ENCODE peak calls at places on chromosomes 6 and 20, in five cellular contexts. One of them, this sample, is unnamed.

GRCh38 chr6:117352466-117353081 is 73.2 kb downstream of the ROS1 start:
- DNase-seq in stimulated activated CD4-positive, alpha-beta T cell treated with anti-CD3 and anti-CD28 coated beads, Interleukin-12 subunit alpha, Interleukin-12 subunit beta, amount 100 ng/mL, for 4 hours: no peak
- DNase-seq in retina: no peak
- DNase-seq in naive B cell: no peak
- DNase-seq in heart left ventricle: no peak
- DNase-seq in this sample: no peak

GRCh38 chr20:47789081-47789998 is 4.1 kb upstream of the SULF2 start:
- DNase-seq in stimulated activated CD4-positive, alpha-beta T cell treated with anti-CD3 and anti-CD28 coated beads, Interleukin-12 subunit alpha, Interleukin-12 subunit beta, amount 100 ng/mL, for 4 hours: no peak
- DNase-seq in retina: no peak
- DNase-seq in naive B cell: no peak
- DNase-seq in heart left ventricle: peak; percentile 2
- DNase-seq in this sample: no peak

GRCh38 chr6:97669191-97669651 is 386.2 kb upstream of the MMS22L start:
- DNase-seq in stimulated activated CD4-positive, alpha-beta T cell treated with anti-CD3 and anti-CD28 coated beads, Interleukin-12 subunit alpha, Interleukin-12 subunit beta, amount 100 ng/mL, for 4 hours: no peak
- DNase-seq in retina: peak; percentile 90
- DNase-seq in naive B cell: peak; percentile 0
- DNase-seq in heart left ventricle: peak; percentile 42
- DNase-seq in this sample: peak; percentile 77

GRCh38 chr20:46703435-46703834 is 6.0 kb upstream of the SLC2A10 start:
- DNase-seq in stimulated activated CD4-positive, alpha-beta T cell treated with anti-CD3 and anti-CD28 coated beads, Interleukin-12 subunit alpha, Interleukin-12 subunit beta, amount 100 ng/mL, for 4 hours: no peak
- DNase-seq in retina: no peak
- DNase-seq in naive B cell: no peak
- DNase-seq in heart left ventricle: no peak
- DNase-seq in this sample: no peak

GRCh38 chr6:82645536-82646230 is 282.1 kb downstream of the TPBG start:
- DNase-seq in stimulated activated CD4-positive, alpha-beta T cell treated with anti-CD3 and anti-CD28 coated beads, Interleukin-12 subunit alpha, Interleukin-12 subunit beta, amount 100 ng/mL, for 4 hours: no peak
- DNase-seq in retina: no peak
- DNase-seq in naive B cell: no peak
- DNase-seq in heart left ventricle: no peak
- DNase-seq in this sample: no peak

GRCh38 chr20:54084727-54085368 is 14.5 kb upstream of the BCAS1 start:
- DNase-seq in stimulated activated CD4-positive, alpha-beta T cell treated with anti-CD3 and anti-CD28 coated beads, Interleukin-12 subunit alpha, Interleukin-12 subunit beta, amount 100 ng/mL, for 4 hours: no peak
- DNase-seq in retina: no peak
- DNase-seq in naive B cell: no peak
- DNase-seq in heart left ventricle: no peak
- DNase-seq in this sample: no peak

GRCh38 chr20:55417797-55418196 is 587.5 kb downstream of the CBLN4 start:
- DNase-seq in stimulated activated CD4-positive, alpha-beta T cell treated with anti-CD3 and anti-CD28 coated beads, Interleukin-12 subunit alpha, Interleukin-12 subunit beta, amount 100 ng/mL, for 4 hours: no peak
- DNase-seq in retina: no peak
- DNase-seq in naive B cell: no peak
- DNase-seq in heart left ventricle: no peak
- DNase-seq in this sample: no peak

GRCh38 chr20:25279403-25279802 is 31.5 kb downstream of the PYGB start:
- DNase-seq in stimulated activated CD4-positive, alpha-beta T cell treated with anti-CD3 and anti-CD28 coated beads, Interleukin-12 subunit alpha, Interleukin-12 subunit beta, amount 100 ng/mL, for 4 hours: no peak
- DNase-seq in retina: no peak
- DNase-seq in naive B cell: no peak
- DNase-seq in heart left ventricle: no peak
- DNase-seq in this sample: no peak

GRCh38 chr6:133062077-133062476 is 179.1 kb upstream of the EYA4 start:
- DNase-seq in stimulated activated CD4-positive, alpha-beta T cell treated with anti-CD3 and anti-CD28 coated beads, Interleukin-12 subunit alpha, Interleukin-12 subunit beta, amount 100 ng/mL, for 4 hours: no peak
- DNase-seq in retina: no peak
- DNase-seq in naive B cell: no peak
- DNase-seq in heart left ventricle: peak; percentile 30
- DNase-seq in this sample: no peak

GRCh38 chr6:1871936-1872335 is 262.2 kb downstream of the FOXC1 start:
- DNase-seq in stimulated activated CD4-positive, alpha-beta T cell treated with anti-CD3 and anti-CD28 coated beads, Interleukin-12 subunit alpha, Interleukin-12 subunit beta, amount 100 ng/mL, for 4 hours: no peak
- DNase-seq in retina: no peak
- DNase-seq in naive B cell: no peak
- DNase-seq in heart left ventricle: peak; percentile 39
- DNase-seq in this sample: no peak

GRCh38 chr6:117303323-117303722 is 38.0 kb downstream of the VGLL2 start:
- DNase-seq in stimulated activated CD4-positive, alpha-beta T cell treated with anti-CD3 and anti-CD28 coated beads, Interleukin-12 subunit alpha, Interleukin-12 subunit beta, amount 100 ng/mL, for 4 hours: no peak
- DNase-seq in retina: no peak
- DNase-seq in naive B cell: no peak
- DNase-seq in heart left ventricle: no peak
- DNase-seq in this sample: no peak

GRCh38 chr6:12709556-12709955 is 7.0 kb upstream of the PHACTR1 start:
- DNase-seq in stimulated activated CD4-positive, alpha-beta T cell treated with anti-CD3 and anti-CD28 coated beads, Interleukin-12 subunit alpha, Interleukin-12 subunit beta, amount 100 ng/mL, for 4 hours: no peak
- DNase-seq in retina: no peak
- DNase-seq in naive B cell: no peak
- DNase-seq in heart left ventricle: no peak
- DNase-seq in this sample: no peak

GRCh38 chr20:44601801-44602204 is 19.4 kb downstream of the PKIG start:
- DNase-seq in stimulated activated CD4-positive, alpha-beta T cell treated with anti-CD3 and anti-CD28 coated beads, Interleukin-12 subunit alpha, Interleukin-12 subunit beta, amount 100 ng/mL, for 4 hours: no peak
- DNase-seq in retina: no peak
- DNase-seq in naive B cell: no peak
- DNase-seq in heart left ventricle: peak; percentile 89
- DNase-seq in this sample: no peak

GRCh38 chr6:5941188-5941587 is 65.5 kb downstream of the NRN1 start:
- DNase-seq in stimulated activated CD4-positive, alpha-beta T cell treated with anti-CD3 and anti-CD28 coated beads, Interleukin-12 subunit alpha, Interleukin-12 subunit beta, amount 100 ng/mL, for 4 hours: no peak
- DNase-seq in retina: no peak
- DNase-seq in naive B cell: no peak
- DNase-seq in heart left ventricle: no peak
- DNase-seq in this sample: no peak

GRCh38 chr6:35611235-35611634 is 77.5 kb downstream of the FKBP5 start:
- DNase-seq in stimulated activated CD4-positive, alpha-beta T cell treated with anti-CD3 and anti-CD28 coated beads, Interleukin-12 subunit alpha, Interleukin-12 subunit beta, amount 100 ng/mL, for 4 hours: no peak
- DNase-seq in retina: no peak
- DNase-seq in naive B cell: no peak
- DNase-seq in heart left ventricle: no peak
- DNase-seq in this sample: no peak

GRCh38 chr6:77666340-77666739 is 13.5 kb downstream of the MEI4 start:
- DNase-seq in stimulated activated CD4-positive, alpha-beta T cell treated with anti-CD3 and anti-CD28 coated beads, Interleukin-12 subunit alpha, Interleukin-12 subunit beta, amount 100 ng/mL, for 4 hours: no peak
- DNase-seq in retina: no peak
- DNase-seq in naive B cell: no peak
- DNase-seq in heart left ventricle: no peak
- DNase-seq in this sample: no peak

GRCh38 chr6:31687321-31687720 is 6.5 kb upstream of the LY6G5C start:
- DNase-seq in stimulated activated CD4-positive, alpha-beta T cell treated with anti-CD3 and anti-CD28 coated beads, Interleukin-12 subunit alpha, Interleukin-12 subunit beta, amount 100 ng/mL, for 4 hours: no peak
- DNase-seq in retina: no peak
- DNase-seq in naive B cell: no peak
- DNase-seq in heart left ventricle: no peak
- DNase-seq in this sample: no peak

GRCh38 chr6:128124713-128125112 is 223.9 kb upstream of the THEMIS start:
- DNase-seq in stimulated activated CD4-positive, alpha-beta T cell treated with anti-CD3 and anti-CD28 coated beads, Interleukin-12 subunit alpha, Interleukin-12 subunit beta, amount 100 ng/mL, for 4 hours: no peak
- DNase-seq in retina: no peak
- DNase-seq in naive B cell: no peak
- DNase-seq in heart left ventricle: no peak
- DNase-seq in this sample: no peak

GRCh38 chr6:74967821-74968220 is 238.0 kb downstream of the COL12A1 start:
- DNase-seq in stimulated activated CD4-positive, alpha-beta T cell treated with anti-CD3 and anti-CD28 coated beads, Interleukin-12 subunit alpha, Interleukin-12 subunit beta, amount 100 ng/mL, for 4 hours: no peak
- DNase-seq in retina: no peak
- DNase-seq in naive B cell: no peak
- DNase-seq in heart left ventricle: no peak
- DNase-seq in this sample: no peak

GRCh38 chr6:84065718-84066290 is 32.2 kb downstream of the MRAP2 start:
- DNase-seq in stimulated activated CD4-positive, alpha-beta T cell treated with anti-CD3 and anti-CD28 coated beads, Interleukin-12 subunit alpha, Interleukin-12 subunit beta, amount 100 ng/mL, for 4 hours: no peak
- DNase-seq in retina: no peak
- DNase-seq in naive B cell: no peak
- DNase-seq in heart left ventricle: no peak
- DNase-seq in this sample: no peak

GRCh38 chr6:116398366-116399005 is 27.7 kb downstream of the DSE start:
- DNase-seq in stimulated activated CD4-positive, alpha-beta T cell treated with anti-CD3 and anti-CD28 coated beads, Interleukin-12 subunit alpha, Interleukin-12 subunit beta, amount 100 ng/mL, for 4 hours: no peak
- DNase-seq in retina: no peak
- DNase-seq in naive B cell: no peak
- DNase-seq in heart left ventricle: no peak
- DNase-seq in this sample: no peak

GRCh38 chr6:19375613-19376012 is 461.6 kb upstream of the ID4 start:
- DNase-seq in stimulated activated CD4-positive, alpha-beta T cell treated with anti-CD3 and anti-CD28 coated beads, Interleukin-12 subunit alpha, Interleukin-12 subunit beta, amount 100 ng/mL, for 4 hours: no peak
- DNase-seq in retina: no peak
- DNase-seq in naive B cell: no peak
- DNase-seq in heart left ventricle: no peak
- DNase-seq in this sample: no peak